ENCODE peak calls at places on chromosomes 2 and 18, in nine cellular contexts. Q, C, J, N, H, S, V, D and Z are unnamed samples. For H3K36me3, the result is how much of the 10 kb centered on the place peaks cover.

GRCh38 chr18:13452851-13453524 is 234.4 kb downstream of the LDLRAD4 start:
- DNase-seq in J (peak), N (no peak), V (no peak), C (no peak), H (no peak), D (no peak), Q (no peak), S (no peak), Z (no peak)

GRCh38 chr2:225100856-225101294 is 58.6 kb upstream of the DOCK10 start:
- DNase-seq in C (no peak), V (peak), Q (peak), D (peak), J (peak), H (peak), N (peak), S (no peak), Z (peak)

GRCh38 chr18:62586148-62586774 is 63.4 kb downstream of the ZCCHC2 start:
- DNase-seq in S (peak), H (peak), Q (peak), N (peak), V (peak), C (peak), J (peak), D (peak), Z (peak)

GRCh38 chr18:23506393-23506792 is 3.1 kb downstream of the RMC1 start:
- DNase-seq in C (no peak), J (no peak), H (no peak), D (no peak), Q (no peak), N (no peak), S (no peak), V (no peak), Z (no peak)

GRCh38 chr2:101442042-101442666 is 32.8 kb downstream of the RFX8 start:
- DNase-seq in S (no peak), C (no peak), N (peak), H (peak), V (peak), D (peak), J (no peak), Q (peak), Z (peak)

GRCh38 chr2:31297751-31298150 is 63.8 kb downstream of the EHD3 start:
- DNase-seq in S (no peak), J (peak), Q (peak), D (peak), C (no peak), H (peak), V (no peak), N (peak), Z (peak)

GRCh38 chr2:120740765-120741513 is 5.3 kb downstream of the GLI2 start:
- DNase-seq in Q (no peak), H (peak), S (no peak), C (no peak), J (no peak), D (peak), N (no peak), V (no peak), Z (no peak)

GRCh38 chr18:26771524-26771923 is 94.0 kb downstream of the AQP4 start:
- DNase-seq in D (no peak), J (peak), C (peak), N (peak), S (peak), H (no peak), V (no peak), Q (peak), Z (no peak)

GRCh38 chr2:50343157-50343821 is 688.6 kb downstream of the NRXN1 start:
- DNase-seq in N (no peak), C (no peak), D (no peak), V (no peak), S (no peak), H (no peak), J (no peak), Q (no peak), Z (no peak)

GRCh38 chr2:134173338-134174016 is 80.4 kb upstream of the MGAT5 start:
- DNase-seq in Q (no peak), C (no peak), S (no peak), D (no peak), J (no peak), H (no peak), N (no peak), V (no peak), Z (no peak)

GRCh38 chr2:160493227-160494028 is at the start of gene RBMS1:
- DNase-seq in D (peak), S (peak), J (peak), N (peak), Q (peak), C (peak), H (peak), V (peak), Z (peak)

GRCh38 chr2:164205347-164205746 is 415.9 kb downstream of the GRB14 start:
- DNase-seq in J (peak), D (peak), C (no peak), S (peak), V (peak), H (peak), N (peak), Q (peak), Z (peak)

GRCh38 chr2:38788306-38788705 is 10.3 kb downstream of the GEMIN6 start:
- DNase-seq in H (no peak), V (no peak), C (no peak), D (no peak), S (no peak), J (no peak), N (no peak), Q (no peak), Z (no peak)

GRCh38 chr18:8826514-8826913 is 121.2 kb downstream of the MTCL1 start:
- DNase-seq in C (no peak), N (no peak), J (no peak), S (no peak), D (no peak), H (no peak), V (no peak), Q (no peak), Z (no peak)

GRCh38 chr18:78230911-78231310 is 748.7 kb upstream of the SALL3 start:
- DNase-seq in S (no peak), Q (no peak), H (no peak), V (no peak), N (no peak), J (no peak), D (no peak), C (no peak), Z (no peak)

GRCh38 chr18:12993439-12993838 is 2.3 kb downstream of the CEP192 start:
- DNase-seq in Q (no peak), J (no peak), V (no peak), D (no peak), S (no peak), N (no peak), H (no peak), C (no peak), Z (no peak)

GRCh38 chr2:197179744-197180498 is 130.7 kb downstream of the ANKRD44 start:
- DNase-seq in D (peak), Q (peak), V (peak), J (no peak), S (no peak), H (peak), C (no peak), N (peak), Z (no peak)

GRCh38 chr2:24199968-24200590 is 25.2 kb downstream of the FAM228A start:
- DNase-seq in Q (no peak), S (no peak), N (no peak), D (no peak), J (no peak), V (peak), H (peak), C (no peak), Z (no peak)

GRCh38 chr18:59748628-59749360 is 51.6 kb upstream of the CCBE1 start:
- DNase-seq in C (no peak), Q (peak), V (peak), J (peak), H (peak), D (peak), S (no peak), N (peak), Z (peak)

GRCh38 chr2:100603414-100603813 is 40.6 kb downstream of the PDCL3 start:
- DNase-seq in V (no peak), N (no peak), D (no peak), Q (no peak), J (peak), H (no peak), C (no peak), S (no peak), Z (no peak)

GRCh38 chr2:150485871-150486538 is 1.5 kb downstream of the RND3 start:
- DNase-seq in J (peak), N (peak), V (peak), C (no peak), H (peak), Q (peak), S (peak), D (peak), Z (peak)

DNA sequence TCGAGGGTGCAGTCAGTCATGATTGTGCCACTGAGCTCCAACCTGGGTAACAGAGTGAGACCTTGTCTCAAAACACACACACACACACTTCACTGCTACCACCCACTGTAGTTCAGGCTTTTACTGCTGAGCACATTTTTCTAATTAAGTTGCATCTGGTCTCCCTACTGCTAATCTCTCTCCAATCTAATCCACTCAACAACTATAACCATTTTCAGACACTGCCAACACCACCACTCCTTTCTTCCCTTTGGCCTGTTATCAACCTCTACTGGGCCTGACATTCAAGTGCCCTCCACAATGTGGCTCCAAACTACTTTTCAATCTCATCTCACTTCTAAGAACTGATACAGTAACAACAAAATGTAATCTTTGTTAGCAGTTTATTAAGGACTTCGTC is 44.8 kb downstream of the RMP24 start:
- DNase-seq in Q (no peak), H (no peak), C (no peak), J (no peak), S (no peak), D (no peak), N (no peak), V (no peak), Z (no peak)
- H3K36me3 ChIP-seq in Q (under half), H (under half), C (under half), J (under half), S (under half), D (under half), N (under half), V (under half), Z (under half)

DNA sequence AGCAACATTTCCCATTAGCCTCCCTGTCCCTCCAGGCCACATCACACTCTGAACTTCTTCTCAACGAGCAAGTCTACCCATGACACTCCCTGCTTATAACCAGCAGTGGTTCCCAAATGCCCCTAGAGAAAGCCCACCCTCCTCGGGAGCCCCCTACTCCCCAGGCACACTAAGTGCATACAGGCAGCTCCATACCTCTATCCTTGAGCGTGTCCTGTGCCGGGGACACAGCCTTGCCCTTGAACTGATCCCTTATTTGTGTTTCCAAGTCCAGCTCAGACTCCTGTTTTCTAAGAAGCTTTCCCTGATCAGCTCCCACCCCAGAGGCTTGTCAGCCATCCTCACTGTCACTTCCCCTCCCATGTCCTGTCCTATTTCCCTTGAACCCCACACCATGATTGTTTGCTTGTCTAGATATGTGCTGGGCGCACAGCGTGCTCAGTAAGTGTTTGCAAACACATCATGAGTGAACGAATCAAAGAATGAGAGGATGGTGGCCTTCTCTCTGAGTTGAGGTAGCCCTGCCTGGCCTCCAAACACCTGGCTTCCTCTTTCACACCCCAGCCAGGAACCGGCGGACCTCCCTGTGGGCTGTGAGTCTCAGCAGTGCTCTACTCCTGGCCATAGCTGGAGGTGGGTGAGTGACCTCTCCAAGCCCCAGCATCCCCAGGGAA is 2.1 kb downstream of the TEX51 start:
- DNase-seq in S (no peak), C (no peak), J (no peak), Q (no peak), D (no peak), H (no peak), V (no peak), N (no peak), Z (no peak)
- H3K4me2 ChIP-seq in S (no peak), C (no peak), J (no peak), Q (no peak), D (no peak), H (no peak), V (no peak), N (no peak), Z (no peak)

GRCh38 chr2:239225921-239226561 is 174.8 kb downstream of the HDAC4 start:
- DNase-seq in Q (no peak), S (no peak), V (peak), C (no peak), N (peak), H (peak), J (peak), D (peak), Z (no peak)
- H3K9ac ChIP-seq in Q (no peak), S (no peak), V (peak), C (no peak), N (peak), H (peak), J (peak), D (peak), Z (no peak)

GRCh38 chr2:232892843-232893242 is 22.8 kb downstream of the SNORC start:
- DNase-seq in V (no peak), Q (no peak), D (no peak), C (no peak), S (no peak), H (no peak), J (no peak), N (no peak), Z (no peak)

GRCh38 chr2:232894746-232895145 is 24.7 kb downstream of the SNORC start:
- DNase-seq in J (no peak), V (no peak), N (no peak), H (no peak), D (no peak), C (no peak), Q (no peak), S (no peak), Z (no peak)

GRCh38 chr2:232894251-232894650 is 24.2 kb downstream of the SNORC start:
- DNase-seq in J (no peak), V (no peak), S (no peak), D (no peak), C (no peak), N (no peak), Q (no peak), H (no peak), Z (no peak)

GRCh38 chr2:232892221-232892620 is 22.2 kb downstream of the SNORC start:
- DNase-seq in C (no peak), D (no peak), Q (no peak), H (no peak), N (no peak), V (no peak), J (no peak), S (no peak), Z (no peak)

GRCh38 chr2:232893834-232894233 is 23.8 kb downstream of the SNORC start:
- DNase-seq in S (no peak), Q (no peak), N (no peak), J (no peak), V (no peak), D (no peak), H (no peak), C (no peak), Z (no peak)
- H3K36me3 ChIP-seq in S (under half), Q (under half), N (under half), J (under half), V (under half), D (under half), H (under half), C (under half), Z (under half)

GRCh38 chr2:237488295-237488694 is 1.2 kb downstream of the MLPH start:
- DNase-seq in V (no peak), J (no peak), D (no peak), H (peak), Q (peak), N (no peak), C (no peak), S (no peak), Z (no peak)

GRCh38 chr2:237488901-237489860 is 2.1 kb downstream of the MLPH start:
- DNase-seq in C (no peak), N (peak), H (peak), D (peak), Q (peak), V (peak), J (no peak), S (no peak), Z (peak)

GRCh38 chr2:237490805-237491194 is 3.7 kb downstream of the MLPH start:
- DNase-seq in D (no peak), J (no peak), N (no peak), Q (no peak), V (no peak), S (no peak), H (no peak), C (no peak), Z (no peak)

GRCh38 chr2:237491515-237492118 is 4.6 kb downstream of the MLPH start:
- DNase-seq in H (no peak), N (no peak), V (no peak), D (no peak), S (no peak), C (no peak), J (no peak), Q (no peak), Z (no peak)

DNA sequence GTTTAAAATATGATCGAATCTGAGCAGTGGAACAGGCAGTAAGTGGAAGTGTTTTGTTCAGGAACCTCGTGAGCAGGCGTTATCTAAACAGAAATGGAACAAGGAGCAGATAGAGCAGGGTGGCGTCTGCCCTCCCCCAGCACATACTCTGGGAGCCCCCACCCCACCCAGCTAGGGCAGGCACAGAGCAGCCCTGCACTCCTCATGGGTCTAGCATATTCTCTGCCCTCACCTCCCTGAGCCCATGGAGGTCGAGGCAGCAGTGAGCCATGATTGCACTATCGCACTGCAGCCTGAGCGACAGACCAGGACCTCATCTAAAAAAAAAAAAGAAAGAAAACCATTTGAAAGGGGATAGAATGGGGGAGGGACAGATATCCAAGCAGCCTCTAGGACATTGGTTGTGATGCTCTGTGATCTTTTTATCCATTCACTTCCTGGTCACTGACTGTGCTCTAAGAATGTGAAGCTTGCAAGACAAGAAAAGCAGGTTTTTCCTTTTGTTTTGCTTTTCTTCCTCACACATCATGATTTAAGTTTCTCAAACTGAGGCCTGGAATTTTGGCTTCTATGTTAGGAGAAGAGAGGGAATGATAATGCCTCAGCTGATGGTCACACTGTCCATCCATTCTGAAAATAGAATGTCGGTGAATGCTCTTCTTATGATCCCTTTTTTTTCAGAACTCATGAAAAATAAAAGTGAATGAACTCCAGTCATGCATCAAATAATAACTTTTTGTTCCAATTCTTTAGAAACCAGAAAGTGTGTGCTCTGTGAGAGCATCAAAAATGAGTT is 3.2 kb downstream of the MLPH start:
- DNase-seq in D (no peak), S (no peak), H (peak), V (no peak), N (no peak), Q (peak), C (no peak), J (peak), Z (peak)
- H3K4me2 ChIP-seq in D (no peak), S (no peak), H (no peak), V (peak), N (peak), Q (peak), C (no peak), J (peak), Z (no peak)

GRCh38 chr2:8543065-8543411 is 138.8 kb upstream of the ID2 start:
- DNase-seq in S (peak), J (no peak), C (no peak), V (no peak), D (no peak), N (no peak), Q (no peak), H (no peak), Z (no peak)
- H3K9ac ChIP-seq in S (peak), J (no peak), C (no peak), V (no peak), D (no peak), N (peak), Q (no peak), H (no peak), Z (no peak)

GRCh38 chr2:217866457-217866856 is 136.3 kb downstream of the TNS1 start:
- DNase-seq in S (no peak), D (no peak), N (no peak), C (no peak), J (no peak), V (no peak), Q (no peak), H (no peak), Z (no peak)
- H3K36me3 ChIP-seq in S (under half), D (half or more), N (under half), C (under half), J (under half), V (half or more), Q (under half), H (under half), Z (under half)

GRCh38 chr2:63850204-63850571 is 8.5 kb downstream of the UGP2 start:
- DNase-seq in S (no peak), J (no peak), C (no peak), H (no peak), D (no peak), V (no peak), Q (peak), N (no peak), Z (no peak)

GRCh38 chr2:63851912-63852311 is 10.2 kb downstream of the UGP2 start:
- DNase-seq in Q (peak), C (no peak), J (no peak), N (no peak), S (no peak), D (no peak), H (no peak), V (no peak), Z (no peak)

GRCh38 chr2:63846487-63846886 is 4.8 kb downstream of the UGP2 start:
- DNase-seq in C (no peak), N (no peak), V (no peak), J (no peak), H (no peak), S (no peak), Q (no peak), D (no peak), Z (no peak)

GRCh38 chr2:63850650-63851049 is 9.0 kb downstream of the UGP2 start:
- DNase-seq in C (no peak), V (no peak), S (peak), Q (no peak), H (peak), J (no peak), N (no peak), D (no peak), Z (no peak)

DNA sequence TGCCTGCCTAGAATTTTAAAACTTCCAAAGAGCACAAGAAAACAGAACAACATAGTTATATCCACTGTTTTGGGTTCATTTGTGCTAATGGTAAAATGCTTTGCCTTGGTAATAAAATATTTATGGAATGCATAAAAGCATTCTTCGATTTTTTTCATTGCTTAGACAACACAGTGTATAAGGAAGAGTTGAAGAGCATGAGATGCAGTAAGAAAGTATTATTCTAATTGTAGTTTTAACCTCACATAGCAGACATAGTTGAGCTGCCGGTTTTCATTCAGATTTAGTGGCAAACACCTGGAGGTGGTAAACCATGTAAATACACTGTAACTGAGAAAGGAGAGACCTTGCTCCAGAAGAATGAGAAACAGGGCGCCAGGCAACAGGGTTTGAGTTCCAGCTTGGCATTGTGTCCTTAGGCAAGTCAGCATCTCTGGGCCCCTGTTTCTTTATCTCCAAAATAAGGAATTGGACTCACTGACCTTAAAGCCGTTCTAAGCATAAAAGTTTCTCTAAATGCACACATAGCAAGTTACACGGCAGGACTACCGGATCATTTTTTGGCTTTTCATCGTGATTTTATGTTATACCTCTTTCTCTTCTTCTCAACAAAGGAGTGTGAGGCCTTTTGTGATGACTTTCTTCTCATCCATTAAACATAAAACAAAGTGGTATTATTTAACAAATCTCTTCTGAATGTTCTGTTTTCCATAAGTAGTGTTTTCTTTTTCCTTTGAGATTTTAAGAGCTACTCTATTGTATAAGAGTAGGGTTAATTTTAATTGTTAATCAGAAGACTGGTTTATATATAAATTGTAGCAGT is 7.9 kb downstream of the UGP2 start:
- DNase-seq in D (no peak), H (peak), S (no peak), Q (no peak), N (peak), J (peak), V (peak), C (no peak), Z (no peak)
- H3K4me2 ChIP-seq in D (peak), H (peak), S (no peak), Q (no peak), N (peak), J (peak), V (peak), C (no peak), Z (peak)